ENCODE peak calls at places on chromosomes 7 and 10, in seven cellular contexts. One of them, this sample, is unnamed.

GRCh38 chr10:53403688-53404087 is 631.1 kb upstream of the MBL2 start:
- DNase-seq in fibroblast of lung: peak; percentile 77
- DNase-seq in fibroblast of the aortic adventitia: peak; percentile 0
- DNase-seq in fibroblast of villous mesenchyme: no peak
- DNase-seq in lower lobe of right lung: peak; percentile 56
- DNase-seq in cardiac fibroblast: no peak
- DNase-seq in AG04450: no peak
- DNase-seq in this sample: no peak

GRCh38 chr10:110918269-110918632 is 729 bp downstream of the BBIP1 start:
- DNase-seq in fibroblast of lung: peak; percentile 96
- DNase-seq in AG04450: peak; percentile 90
- DNase-seq in fibroblast of villous mesenchyme: peak; percentile 96
- DNase-seq in lower lobe of right lung: peak; percentile 98
- DNase-seq in cardiac fibroblast: peak; percentile 97
- DNase-seq in fibroblast of the aortic adventitia: peak; percentile 94
- DNase-seq in this sample: peak; percentile 91

GRCh38 chr10:116774728-116775151 is 32.4 kb upstream of the HSPA12A start:
- DNase-seq in fibroblast of villous mesenchyme: no peak
- DNase-seq in cardiac fibroblast: no peak
- DNase-seq in fibroblast of the aortic adventitia: no peak
- DNase-seq in AG04450: no peak
- DNase-seq in lower lobe of right lung: no peak
- DNase-seq in fibroblast of lung: no peak
- DNase-seq in this sample: no peak

GRCh38 chr7:156751319-156751718 is 110.7 kb downstream of the RNF32 start:
- DNase-seq in cardiac fibroblast: peak; percentile 89
- DNase-seq in lower lobe of right lung: no peak
- DNase-seq in AG04450: peak; percentile 73
- DNase-seq in fibroblast of villous mesenchyme: peak; percentile 75
- DNase-seq in fibroblast of the aortic adventitia: peak; percentile 66
- DNase-seq in fibroblast of lung: peak; percentile 82
- DNase-seq in this sample: no peak

GRCh38 chr7:139051655-139052054 is 15.8 kb upstream of the ZC3HAV1L start:
- DNase-seq in cardiac fibroblast: no peak
- DNase-seq in AG04450: no peak
- DNase-seq in fibroblast of lung: no peak
- DNase-seq in fibroblast of the aortic adventitia: no peak
- DNase-seq in lower lobe of right lung: no peak
- DNase-seq in fibroblast of villous mesenchyme: no peak
- DNase-seq in this sample: no peak

GRCh38 chr10:29107866-29108498 is 180.9 kb upstream of the LYZL1 start:
- DNase-seq in fibroblast of the aortic adventitia: no peak
- DNase-seq in cardiac fibroblast: no peak
- DNase-seq in fibroblast of lung: no peak
- DNase-seq in lower lobe of right lung: no peak
- DNase-seq in AG04450: no peak
- DNase-seq in fibroblast of villous mesenchyme: no peak
- DNase-seq in this sample: no peak

GRCh38 chr7:154736389-154736788 is 266.5 kb downstream of the PAXIP1 start:
- DNase-seq in fibroblast of villous mesenchyme: no peak
- DNase-seq in AG04450: no peak
- DNase-seq in fibroblast of the aortic adventitia: no peak
- DNase-seq in cardiac fibroblast: no peak
- DNase-seq in lower lobe of right lung: no peak
- DNase-seq in fibroblast of lung: no peak
- DNase-seq in this sample: no peak

GRCh38 chr7:12607134-12607533 is 36.6 kb downstream of the SCIN start:
- DNase-seq in fibroblast of lung: no peak
- DNase-seq in fibroblast of villous mesenchyme: no peak
- DNase-seq in AG04450: no peak
- DNase-seq in fibroblast of the aortic adventitia: no peak
- DNase-seq in lower lobe of right lung: no peak
- DNase-seq in cardiac fibroblast: no peak
- DNase-seq in this sample: no peak

GRCh38 chr10:132632851-132633684 is 95.5 kb downstream of the INPP5A start:
- DNase-seq in lower lobe of right lung: peak; percentile 33
- DNase-seq in fibroblast of lung: no peak
- DNase-seq in fibroblast of the aortic adventitia: peak; percentile 72
- DNase-seq in cardiac fibroblast: peak; percentile 69
- DNase-seq in fibroblast of villous mesenchyme: peak; percentile 7
- DNase-seq in AG04450: peak; percentile 20
- DNase-seq in this sample: peak; percentile 15

GRCh38 chr7:2309889-2310331 is 4.3 kb downstream of the SNX8 start:
- DNase-seq in fibroblast of the aortic adventitia: no peak
- DNase-seq in fibroblast of lung: peak; percentile 87
- DNase-seq in fibroblast of villous mesenchyme: peak; percentile 90
- DNase-seq in cardiac fibroblast: peak; percentile 87
- DNase-seq in AG04450: peak; percentile 50
- DNase-seq in lower lobe of right lung: no peak
- DNase-seq in this sample: no peak

GRCh38 chr7:47000561-47000960 is 581.4 kb downstream of the TNS3 start:
- DNase-seq in AG04450: no peak
- DNase-seq in fibroblast of lung: peak; percentile 88
- DNase-seq in fibroblast of the aortic adventitia: no peak
- DNase-seq in lower lobe of right lung: no peak
- DNase-seq in fibroblast of villous mesenchyme: peak; percentile 65
- DNase-seq in cardiac fibroblast: no peak
- DNase-seq in this sample: no peak

GRCh38 chr10:79068203-79068561 is 584 bp upstream of the ZMIZ1 start:
- DNase-seq in lower lobe of right lung: no peak
- DNase-seq in fibroblast of the aortic adventitia: no peak
- DNase-seq in cardiac fibroblast: no peak
- DNase-seq in fibroblast of lung: no peak
- DNase-seq in AG04450: no peak
- DNase-seq in fibroblast of villous mesenchyme: no peak
- DNase-seq in this sample: no peak

GRCh38 chr10:3455385-3456334 is 283.1 kb upstream of the PITRM1 start:
- DNase-seq in fibroblast of lung: no peak
- DNase-seq in fibroblast of villous mesenchyme: peak; percentile 62
- DNase-seq in fibroblast of the aortic adventitia: no peak
- DNase-seq in AG04450: no peak
- DNase-seq in cardiac fibroblast: peak; percentile 33
- DNase-seq in lower lobe of right lung: no peak
- DNase-seq in this sample: no peak

GRCh38 chr10:10367277-10367676 is 650.4 kb upstream of the CELF2 start:
- DNase-seq in lower lobe of right lung: no peak
- DNase-seq in AG04450: no peak
- DNase-seq in fibroblast of villous mesenchyme: no peak
- DNase-seq in fibroblast of the aortic adventitia: no peak
- DNase-seq in cardiac fibroblast: no peak
- DNase-seq in fibroblast of lung: no peak
- DNase-seq in this sample: no peak

GRCh38 chr7:63899691-63900393 is 98.8 kb upstream of the ZNF722 start:
- DNase-seq in cardiac fibroblast: no peak
- DNase-seq in lower lobe of right lung: peak; percentile 84
- DNase-seq in fibroblast of lung: no peak
- DNase-seq in fibroblast of the aortic adventitia: no peak
- DNase-seq in AG04450: no peak
- DNase-seq in fibroblast of villous mesenchyme: no peak
- DNase-seq in this sample: peak; percentile 70

GRCh38 chr10:89182894-89183293 is 24.2 kb downstream of the CH25H start:
- DNase-seq in cardiac fibroblast: no peak
- DNase-seq in fibroblast of the aortic adventitia: no peak
- DNase-seq in fibroblast of lung: no peak
- DNase-seq in lower lobe of right lung: no peak
- DNase-seq in fibroblast of villous mesenchyme: no peak
- DNase-seq in AG04450: no peak
- DNase-seq in this sample: no peak

GRCh38 chr10:287029-287428 is 151.8 kb downstream of the ZMYND11 start:
- DNase-seq in AG04450: peak; percentile 32
- DNase-seq in lower lobe of right lung: no peak
- DNase-seq in fibroblast of villous mesenchyme: peak; percentile 37
- DNase-seq in fibroblast of lung: no peak
- DNase-seq in cardiac fibroblast: no peak
- DNase-seq in fibroblast of the aortic adventitia: peak; percentile 25
- DNase-seq in this sample: no peak

GRCh38 chr10:102115775-102116174 is 4.4 kb downstream of the LDB1 start:
- DNase-seq in fibroblast of lung: no peak
- DNase-seq in AG04450: no peak
- DNase-seq in fibroblast of villous mesenchyme: no peak
- DNase-seq in cardiac fibroblast: no peak
- DNase-seq in lower lobe of right lung: no peak
- DNase-seq in fibroblast of the aortic adventitia: no peak
- DNase-seq in this sample: no peak

GRCh38 chr10:72740526-72740925 is 48.6 kb downstream of the MCU start:
- DNase-seq in lower lobe of right lung: no peak
- DNase-seq in AG04450: no peak
- DNase-seq in fibroblast of lung: peak; percentile 51
- DNase-seq in cardiac fibroblast: peak; percentile 66
- DNase-seq in fibroblast of the aortic adventitia: no peak
- DNase-seq in fibroblast of villous mesenchyme: peak; percentile 47
- DNase-seq in this sample: no peak

DNA sequence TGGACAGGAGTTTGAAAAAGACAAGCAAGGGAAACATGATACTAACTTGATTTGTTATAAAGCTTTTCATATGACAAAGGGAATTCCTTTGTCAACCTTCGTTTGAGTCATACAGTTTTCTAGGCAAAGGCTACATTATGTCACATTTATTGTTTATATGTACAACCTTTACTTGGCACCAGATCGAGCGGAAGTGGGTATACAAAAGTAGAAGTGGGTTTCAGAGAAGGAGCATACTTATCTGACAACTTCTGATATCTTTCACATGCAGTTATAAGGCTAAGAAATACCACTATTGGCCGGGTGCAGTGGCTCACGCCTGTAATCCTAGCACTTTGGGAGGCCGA is 11.0 kb downstream of the STMP1 start:
- DNase-seq in fibroblast of lung: peak; percentile 58
- DNase-seq in fibroblast of the aortic adventitia: peak; percentile 56
- DNase-seq in fibroblast of villous mesenchyme: peak; percentile 29
- DNase-seq in AG04450: no peak
- DNase-seq in cardiac fibroblast: peak; percentile 80
- DNase-seq in lower lobe of right lung: no peak
- DNase-seq in this sample: no peak
- TF ChIP-seq CTCF in fibroblast of lung: no peak
- TF ChIP-seq CTCF in fibroblast of the aortic adventitia: no peak
- TF ChIP-seq CTCF in fibroblast of villous mesenchyme: no peak
- TF ChIP-seq CTCF in AG04450: no peak
- TF ChIP-seq CTCF in cardiac fibroblast: no peak
- TF ChIP-seq CTCF in lower lobe of right lung: no peak
- TF ChIP-seq CTCF in this sample: no peak

GRCh38 chr7:105581066-105581811 is at the start of gene EFCAB10:
- DNase-seq in fibroblast of villous mesenchyme: peak; percentile 38
- DNase-seq in fibroblast of lung: peak; percentile 53
- DNase-seq in cardiac fibroblast: peak; percentile 48
- DNase-seq in AG04450: no peak
- DNase-seq in fibroblast of the aortic adventitia: peak; percentile 30
- DNase-seq in lower lobe of right lung: peak; percentile 87
- DNase-seq in this sample: peak; percentile 57
- TF ChIP-seq CTCF in fibroblast of villous mesenchyme: no peak
- TF ChIP-seq CTCF in fibroblast of lung: no peak
- TF ChIP-seq CTCF in cardiac fibroblast: no peak
- TF ChIP-seq CTCF in AG04450: no peak
- TF ChIP-seq CTCF in fibroblast of the aortic adventitia: peak; percentile 18
- TF ChIP-seq CTCF in lower lobe of right lung: no peak
- TF ChIP-seq CTCF in this sample: no peak

DNA sequence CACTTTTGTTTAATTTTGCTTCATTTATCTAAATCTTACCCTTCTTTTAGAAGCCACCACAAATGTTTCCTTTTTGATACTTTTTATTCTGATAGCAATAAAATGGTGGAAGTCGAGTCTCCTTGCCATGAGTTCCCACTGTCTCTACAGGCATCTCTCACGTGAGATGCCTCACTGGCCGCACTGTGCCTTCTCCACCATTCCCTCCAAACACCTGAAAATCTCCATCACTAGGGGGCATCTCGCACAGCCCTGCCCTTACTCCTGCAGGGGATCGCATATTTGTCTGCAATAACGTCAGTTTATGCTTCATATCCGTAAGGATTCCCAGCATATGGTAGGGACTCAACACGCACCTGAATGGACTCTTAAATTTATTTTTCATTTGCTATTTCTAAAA is 56.3 kb upstream of the NCAPG2 start:
- DNase-seq in fibroblast of lung: no peak
- DNase-seq in cardiac fibroblast: no peak
- DNase-seq in fibroblast of villous mesenchyme: no peak
- DNase-seq in AG04450: no peak
- DNase-seq in lower lobe of right lung: no peak
- DNase-seq in fibroblast of the aortic adventitia: no peak
- DNase-seq in this sample: no peak
- TF ChIP-seq CTCF in fibroblast of lung: peak; percentile 7
- TF ChIP-seq CTCF in cardiac fibroblast: peak; percentile 8
- TF ChIP-seq CTCF in fibroblast of villous mesenchyme: peak; percentile 19
- TF ChIP-seq CTCF in AG04450: peak; percentile 24
- TF ChIP-seq CTCF in lower lobe of right lung: no peak
- TF ChIP-seq CTCF in fibroblast of the aortic adventitia: peak; percentile 17
- TF ChIP-seq CTCF in this sample: no peak

GRCh38 chr7:134031835-134032617 is 95.1 kb upstream of the LRGUK start:
- DNase-seq in lower lobe of right lung: no peak
- DNase-seq in AG04450: no peak
- DNase-seq in fibroblast of villous mesenchyme: no peak
- DNase-seq in fibroblast of lung: no peak
- DNase-seq in cardiac fibroblast: peak; percentile 11
- DNase-seq in fibroblast of the aortic adventitia: no peak
- DNase-seq in this sample: no peak
- TF ChIP-seq CTCF in lower lobe of right lung: no peak
- TF ChIP-seq CTCF in AG04450: no peak
- TF ChIP-seq CTCF in fibroblast of villous mesenchyme: no peak
- TF ChIP-seq CTCF in fibroblast of lung: no peak
- TF ChIP-seq CTCF in cardiac fibroblast: peak; percentile 9
- TF ChIP-seq CTCF in fibroblast of the aortic adventitia: peak; percentile 5
- TF ChIP-seq CTCF in this sample: no peak

GRCh38 chr7:44325811-44326241 is 432 bp upstream of the CAMK2B start:
- DNase-seq in cardiac fibroblast: no peak
- DNase-seq in fibroblast of the aortic adventitia: no peak
- DNase-seq in fibroblast of villous mesenchyme: no peak
- DNase-seq in lower lobe of right lung: no peak
- DNase-seq in fibroblast of lung: no peak
- DNase-seq in AG04450: no peak
- DNase-seq in this sample: no peak
- TF ChIP-seq CTCF in cardiac fibroblast: no peak
- TF ChIP-seq CTCF in fibroblast of the aortic adventitia: no peak
- TF ChIP-seq CTCF in fibroblast of villous mesenchyme: no peak
- TF ChIP-seq CTCF in lower lobe of right lung: no peak
- TF ChIP-seq CTCF in fibroblast of lung: no peak
- TF ChIP-seq CTCF in AG04450: no peak
- TF ChIP-seq CTCF in this sample: no peak

GRCh38 chr7:140982508-140982907 is 32.2 kb downstream of the MRPS33 start:
- DNase-seq in fibroblast of villous mesenchyme: peak; percentile 36
- DNase-seq in AG04450: no peak
- DNase-seq in fibroblast of lung: no peak
- DNase-seq in fibroblast of the aortic adventitia: no peak
- DNase-seq in cardiac fibroblast: no peak
- DNase-seq in lower lobe of right lung: no peak
- DNase-seq in this sample: no peak

GRCh38 chr7:140989068-140989467 is 25.7 kb downstream of the MRPS33 start:
- DNase-seq in AG04450: no peak
- DNase-seq in cardiac fibroblast: no peak
- DNase-seq in lower lobe of right lung: no peak
- DNase-seq in fibroblast of villous mesenchyme: no peak
- DNase-seq in fibroblast of lung: no peak
- DNase-seq in fibroblast of the aortic adventitia: no peak
- DNase-seq in this sample: no peak

DNA sequence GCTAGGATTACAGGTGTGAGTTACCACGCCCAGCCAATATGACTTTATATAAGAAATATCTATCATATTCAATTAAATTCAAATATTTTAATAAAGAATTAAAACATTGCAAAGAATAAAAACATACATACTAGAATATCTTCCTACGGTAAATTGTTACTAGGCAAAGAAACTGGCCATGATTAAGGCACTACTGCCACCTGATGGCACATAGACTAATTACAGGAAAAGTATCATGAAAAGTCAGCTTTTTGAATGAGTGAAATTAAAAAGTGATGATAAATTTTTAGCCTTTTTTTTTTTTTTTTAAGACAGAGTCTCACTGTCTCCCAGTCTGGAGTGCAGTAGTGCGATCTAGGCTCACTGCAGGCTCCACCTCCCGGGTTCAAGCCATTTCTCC is 30.9 kb downstream of the MRPS33 start:
- DNase-seq in AG04450: no peak
- DNase-seq in fibroblast of villous mesenchyme: no peak
- DNase-seq in fibroblast of lung: peak; percentile 12
- DNase-seq in cardiac fibroblast: peak; percentile 28
- DNase-seq in fibroblast of the aortic adventitia: no peak
- DNase-seq in lower lobe of right lung: no peak
- DNase-seq in this sample: no peak
- TF ChIP-seq CTCF in AG04450: peak; percentile 8
- TF ChIP-seq CTCF in fibroblast of villous mesenchyme: peak; percentile 20
- TF ChIP-seq CTCF in fibroblast of lung: no peak
- TF ChIP-seq CTCF in cardiac fibroblast: peak; percentile 19
- TF ChIP-seq CTCF in fibroblast of the aortic adventitia: no peak
- TF ChIP-seq CTCF in lower lobe of right lung: no peak
- TF ChIP-seq CTCF in this sample: peak; percentile 76